ENCODE peak calls at places on chromosomes 3 and 15, in eight cellular contexts. D, V, Q, U, N, E, Z and T are unnamed samples.

GRCh38 chr3:69178100-69178499 is 55.7 kb upstream of the LMOD3 start:
- DNase-seq in N (no peak), E (no peak), U (no peak), D (no peak), V (no peak), Z (no peak), Q (no peak), T (no peak)

GRCh38 chr3:172161959-172162358 is 122.6 kb downstream of the FNDC3B start:
- DNase-seq in U (no peak), N (no peak), V (no peak), E (no peak), Q (no peak), Z (no peak), D (no peak), T (no peak)

GRCh38 chr3:167095976-167096375 is 284.1 kb downstream of the ZBBX start:
- DNase-seq in E (no peak), U (no peak), Q (no peak), Z (no peak), N (no peak), V (no peak), D (no peak), T (no peak)

GRCh38 chr3:127002195-127003174 is 19.6 kb downstream of the PLXNA1 start:
- DNase-seq in Q (no peak), E (peak), N (peak), U (peak), V (peak), D (peak), Z (no peak), T (peak)

GRCh38 chr3:127448671-127449070 is 141.9 kb downstream of the TPRA1 start:
- DNase-seq in V (no peak), E (no peak), Z (no peak), N (no peak), D (peak), U (no peak), Q (no peak), T (peak)

GRCh38 chr3:159664011-159664410 is 324.6 kb upstream of the IL12A start:
- DNase-seq in Z (no peak), D (no peak), N (no peak), V (peak), E (no peak), Q (no peak), U (no peak), T (no peak)

GRCh38 chr3:191455257-191455952 is 5.6 kb upstream of the PYDC2 start:
- DNase-seq in N (no peak), Z (no peak), Q (no peak), V (no peak), U (no peak), D (no peak), E (no peak), T (no peak)

GRCh38 chr3:52218953-52219650 is 6.3 kb downstream of the TLR9 start:
- DNase-seq in N (no peak), D (no peak), U (no peak), Q (no peak), E (no peak), V (no peak), Z (no peak), T (no peak)

GRCh38 chr3:50738252-50738598 is 63.5 kb downstream of the DOCK3 start:
- DNase-seq in V (no peak), U (no peak), Q (no peak), D (no peak), E (peak), Z (no peak), N (no peak), T (no peak)

GRCh38 chr15:74830868-74831267 is 4.4 kb downstream of the CPLX3 start:
- DNase-seq in N (no peak), V (no peak), U (no peak), D (no peak), Z (no peak), E (no peak), Q (no peak), T (no peak)

GRCh38 chr15:94670436-94671034 is 439.2 kb downstream of the MCTP2 start:
- DNase-seq in V (peak), E (no peak), D (no peak), U (no peak), Q (peak), N (no peak), Z (peak), T (no peak)

GRCh38 chr3:187738089-187738399 is 7.2 kb downstream of the BCL6 start:
- DNase-seq in D (no peak), U (no peak), N (no peak), V (no peak), E (no peak), Z (no peak), Q (no peak), T (no peak)

GRCh38 chr3:187738400-187739124 is 6.7 kb downstream of the BCL6 start:
- DNase-seq in U (peak), D (peak), Z (peak), E (peak), Q (peak), V (peak), N (peak), T (peak)

GRCh38 chr3:187740446-187741399 is 4.5 kb downstream of the BCL6 start:
- DNase-seq in D (peak), Q (peak), Z (no peak), V (peak), N (peak), U (peak), E (peak), T (peak)

GRCh38 chr3:187739125-187739560 is 6.1 kb downstream of the BCL6 start:
- DNase-seq in N (peak), E (peak), Q (no peak), U (no peak), D (peak), V (no peak), Z (no peak), T (peak)

GRCh38 chr3:187739561-187740445 is 5.5 kb downstream of the BCL6 start:
- DNase-seq in Q (peak), Z (peak), N (peak), E (peak), U (peak), V (peak), D (peak), T (peak)
- TF ChIP-seq POLR2A in Q (no peak), Z (no peak), N (no peak), E (peak), U (no peak), V (peak), D (no peak), T (no peak)

GRCh38 chr15:67093146-67093874 is 27.9 kb downstream of the SMAD3 start:
- DNase-seq in Z (no peak), N (peak), V (no peak), Q (no peak), E (no peak), D (no peak), U (no peak), T (no peak)
- H3K4me3 ChIP-seq in Z (no peak), N (no peak), V (no peak), Q (no peak), E (no peak), D (no peak), U (no peak), T (no peak)

DNA sequence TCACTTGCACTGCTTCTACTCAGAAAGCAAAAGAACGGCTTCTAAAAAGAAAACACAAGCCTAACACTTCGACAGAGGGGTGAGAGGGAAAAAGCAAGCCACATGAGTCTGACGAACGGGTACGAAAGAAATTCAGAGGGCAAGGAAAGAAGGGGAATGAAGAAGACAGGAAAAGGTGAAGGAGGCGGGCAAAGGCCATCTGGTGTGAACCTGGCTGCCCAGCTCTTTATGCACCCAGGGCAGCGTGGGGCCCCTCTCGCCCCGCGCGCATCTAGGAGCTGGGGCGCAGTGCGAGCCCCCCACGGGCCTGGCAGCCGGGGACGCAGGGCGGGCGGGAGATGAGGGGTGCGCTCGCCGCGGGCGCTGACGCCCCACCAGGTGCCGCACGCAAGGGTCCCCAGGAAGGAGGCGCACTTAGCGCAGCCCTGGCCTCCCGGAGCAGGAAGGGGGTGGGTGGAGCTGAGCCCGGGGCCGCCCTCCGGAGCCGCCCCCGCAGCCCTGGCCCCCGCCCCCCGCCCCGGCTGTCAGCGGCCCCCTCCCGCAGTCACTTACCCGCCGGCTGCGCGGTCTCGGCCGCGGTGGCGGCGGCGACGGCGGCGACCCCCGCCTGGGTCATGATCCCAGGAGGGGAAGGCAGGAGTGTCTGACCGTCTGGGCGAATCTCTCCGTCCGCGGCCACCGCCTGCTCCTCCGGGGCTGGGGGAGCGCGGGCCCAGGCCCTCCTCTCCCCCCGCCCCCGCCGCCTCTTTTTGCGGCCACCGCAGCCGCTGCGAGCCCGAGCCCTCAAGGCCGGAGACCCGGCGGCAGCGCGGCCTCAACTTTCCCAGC is at the start of gene USF3:
- DNase-seq in Z (peak), E (peak), Q (peak), N (peak), U (peak), V (peak), D (peak), T (peak)
- TF ChIP-seq POLR2A in Z (no peak), E (peak), Q (peak), N (no peak), U (peak), V (peak), D (peak), T (no peak)

GRCh38 chr3:184491011-184491576 is 70.5 kb upstream of the EPHB3 start:
- DNase-seq in V (no peak), E (no peak), Q (no peak), U (no peak), N (no peak), Z (no peak), D (no peak), T (no peak)

GRCh38 chr3:184496933-184497332 is 64.7 kb upstream of the EPHB3 start:
- DNase-seq in Q (no peak), Z (no peak), D (no peak), V (no peak), E (no peak), N (no peak), U (no peak), T (peak)

GRCh38 chr3:184489457-184489856 is 72.1 kb upstream of the EPHB3 start:
- DNase-seq in V (no peak), Z (no peak), U (no peak), D (no peak), Q (no peak), E (no peak), N (no peak), T (no peak)

GRCh38 chr3:184488577-184488976 is 73.0 kb upstream of the EPHB3 start:
- DNase-seq in E (no peak), N (no peak), Z (no peak), D (no peak), U (no peak), Q (no peak), V (no peak), T (no peak)

GRCh38 chr3:184491867-184492615 is 69.5 kb upstream of the EPHB3 start:
- DNase-seq in U (peak), N (peak), E (peak), Z (no peak), D (no peak), V (no peak), Q (no peak), T (peak)
- H3K4me3 ChIP-seq in U (no peak), N (no peak), E (no peak), Z (no peak), D (no peak), V (no peak), Q (peak), T (no peak)